ENCODE peak calls at places on chromosomes 11 and 22, in five cellular contexts. One of them, this sample, is unnamed.

GRCh38 chr11:128518493-128519207 is 68.7 kb downstream of the ETS1 start:
- DNase-seq in left ventricle myocardium inferior: no peak
- DNase-seq in thoracic aorta: no peak
- DNase-seq in fibroblast of lung: peak
- DNase-seq in tibial artery: no peak
- DNase-seq in this sample: no peak

GRCh38 chr11:12215192-12215591 is 104.8 kb downstream of the MICAL2 start:
- DNase-seq in left ventricle myocardium inferior: no peak
- DNase-seq in thoracic aorta: no peak
- DNase-seq in fibroblast of lung: no peak
- DNase-seq in tibial artery: no peak
- DNase-seq in this sample: no peak

GRCh38 chr11:99376463-99376862 is 355.7 kb downstream of the CNTN5 start:
- DNase-seq in left ventricle myocardium inferior: no peak
- DNase-seq in thoracic aorta: no peak
- DNase-seq in fibroblast of lung: no peak
- DNase-seq in tibial artery: no peak
- DNase-seq in this sample: no peak

GRCh38 chr11:83278351-83278750 is 7.8 kb downstream of the CCDC90B start:
- DNase-seq in left ventricle myocardium inferior: no peak
- DNase-seq in thoracic aorta: no peak
- DNase-seq in fibroblast of lung: no peak
- DNase-seq in tibial artery: no peak
- DNase-seq in this sample: no peak

GRCh38 chr11:131658952-131659351 is 288.5 kb downstream of the NTM start:
- DNase-seq in left ventricle myocardium inferior: no peak
- DNase-seq in thoracic aorta: no peak
- DNase-seq in fibroblast of lung: no peak
- DNase-seq in tibial artery: no peak
- DNase-seq in this sample: no peak

GRCh38 chr11:118565062-118565461 is 669 bp downstream of the IFT46 start:
- DNase-seq in left ventricle myocardium inferior: peak
- DNase-seq in thoracic aorta: peak
- DNase-seq in fibroblast of lung: peak
- DNase-seq in tibial artery: peak
- DNase-seq in this sample: peak

GRCh38 chr22:45400046-45400445 is 13.4 kb downstream of the SMC1B start:
- DNase-seq in left ventricle myocardium inferior: no peak
- DNase-seq in thoracic aorta: no peak
- DNase-seq in fibroblast of lung: no peak
- DNase-seq in tibial artery: no peak
- DNase-seq in this sample: no peak

GRCh38 chr22:46971141-46971775 is 208.8 kb downstream of the TBC1D22A start:
- DNase-seq in left ventricle myocardium inferior: peak
- DNase-seq in thoracic aorta: no peak
- DNase-seq in fibroblast of lung: peak
- DNase-seq in tibial artery: no peak
- DNase-seq in this sample: peak

GRCh38 chr11:73409431-73409830 is 33.2 kb downstream of the RELT start:
- DNase-seq in left ventricle myocardium inferior: no peak
- DNase-seq in thoracic aorta: no peak
- DNase-seq in fibroblast of lung: no peak
- DNase-seq in tibial artery: no peak
- DNase-seq in this sample: no peak

GRCh38 chr11:107697291-107697690 is 14.6 kb downstream of the SLN start:
- DNase-seq in left ventricle myocardium inferior: no peak
- DNase-seq in thoracic aorta: no peak
- DNase-seq in fibroblast of lung: no peak
- DNase-seq in tibial artery: no peak
- DNase-seq in this sample: no peak

GRCh38 chr22:44797181-44797720 is 44.9 kb downstream of the ARHGAP8 start:
- DNase-seq in left ventricle myocardium inferior: no peak
- DNase-seq in thoracic aorta: no peak
- DNase-seq in fibroblast of lung: no peak
- DNase-seq in tibial artery: no peak
- DNase-seq in this sample: no peak

GRCh38 chr11:2462986-2463765 is 18.4 kb downstream of the KCNQ1 start:
- DNase-seq in left ventricle myocardium inferior: peak
- DNase-seq in thoracic aorta: no peak
- DNase-seq in fibroblast of lung: no peak
- DNase-seq in tibial artery: no peak
- DNase-seq in this sample: peak

GRCh38 chr11:43447124-43447523 is 88.4 kb downstream of the TTC17 start:
- DNase-seq in left ventricle myocardium inferior: no peak
- DNase-seq in thoracic aorta: no peak
- DNase-seq in fibroblast of lung: no peak
- DNase-seq in tibial artery: no peak
- DNase-seq in this sample: no peak

GRCh38 chr11:28268925-28269324 is 160.7 kb downstream of the METTL15 start:
- DNase-seq in left ventricle myocardium inferior: no peak
- DNase-seq in thoracic aorta: no peak
- DNase-seq in fibroblast of lung: no peak
- DNase-seq in tibial artery: no peak
- DNase-seq in this sample: no peak

GRCh38 chr11:134643115-134643514 is 231.1 kb upstream of the B3GAT1 start:
- DNase-seq in left ventricle myocardium inferior: no peak
- DNase-seq in thoracic aorta: no peak
- DNase-seq in fibroblast of lung: no peak
- DNase-seq in tibial artery: no peak
- DNase-seq in this sample: peak

GRCh38 chr22:48428556-48429371 is 1398.9 kb downstream of the BRD1 start:
- DNase-seq in left ventricle myocardium inferior: no peak
- DNase-seq in thoracic aorta: no peak
- DNase-seq in fibroblast of lung: no peak
- DNase-seq in tibial artery: no peak
- DNase-seq in this sample: peak

GRCh38 chr22:23684051-23684450 is 6.8 kb upstream of the RGL4 start:
- DNase-seq in left ventricle myocardium inferior: no peak
- DNase-seq in thoracic aorta: no peak
- DNase-seq in fibroblast of lung: no peak
- DNase-seq in tibial artery: no peak
- DNase-seq in this sample: no peak

GRCh38 chr11:22359295-22359694 is 21.1 kb downstream of the SLC17A6 start:
- DNase-seq in left ventricle myocardium inferior: no peak
- DNase-seq in thoracic aorta: no peak
- DNase-seq in fibroblast of lung: no peak
- DNase-seq in tibial artery: no peak
- DNase-seq in this sample: no peak

GRCh38 chr11:8870461-8871282 is 40.3 kb upstream of the AKIP1 start:
- DNase-seq in left ventricle myocardium inferior: peak
- DNase-seq in thoracic aorta: no peak
- DNase-seq in fibroblast of lung: peak
- DNase-seq in tibial artery: peak
- DNase-seq in this sample: peak

GRCh38 chr11:70627219-70627618 is 228.9 kb downstream of the CTTN start:
- DNase-seq in left ventricle myocardium inferior: no peak
- DNase-seq in thoracic aorta: no peak
- DNase-seq in fibroblast of lung: no peak
- DNase-seq in tibial artery: no peak
- DNase-seq in this sample: no peak

GRCh38 chr22:39316440-39317083 is 2.9 kb downstream of the RPL3 start:
- DNase-seq in left ventricle myocardium inferior: peak
- DNase-seq in thoracic aorta: no peak
- DNase-seq in fibroblast of lung: peak
- DNase-seq in tibial artery: peak
- DNase-seq in this sample: no peak

GRCh38 chr11:116114198-116114651 is 610.0 kb upstream of the CADM1 start:
- DNase-seq in left ventricle myocardium inferior: no peak
- DNase-seq in thoracic aorta: no peak
- DNase-seq in fibroblast of lung: no peak
- DNase-seq in tibial artery: no peak
- DNase-seq in this sample: peak

GRCh38 chr11:2533642-2534115 is 88.9 kb downstream of the KCNQ1 start:
- DNase-seq in left ventricle myocardium inferior: peak
- DNase-seq in thoracic aorta: no peak
- DNase-seq in fibroblast of lung: peak
- DNase-seq in tibial artery: peak
- DNase-seq in this sample: no peak

GRCh38 chr11:1874406-1875092 is 17.1 kb downstream of the PRR33 start:
- DNase-seq in left ventricle myocardium inferior: peak
- DNase-seq in thoracic aorta: no peak
- DNase-seq in fibroblast of lung: no peak
- DNase-seq in tibial artery: no peak
- DNase-seq in this sample: no peak

GRCh38 chr11:101909087-101909486 is 5.7 kb upstream of the CEP126 start:
- DNase-seq in left ventricle myocardium inferior: no peak
- DNase-seq in thoracic aorta: no peak
- DNase-seq in fibroblast of lung: no peak
- DNase-seq in tibial artery: no peak
- DNase-seq in this sample: no peak

GRCh38 chr22:24878969-24879368 is 67.5 kb downstream of the LHFPL7 start:
- DNase-seq in left ventricle myocardium inferior: no peak
- DNase-seq in thoracic aorta: no peak
- DNase-seq in fibroblast of lung: no peak
- DNase-seq in tibial artery: no peak
- DNase-seq in this sample: no peak

GRCh38 chr22:50730013-50730891 is 7.8 kb upstream of the ACR start:
- DNase-seq in left ventricle myocardium inferior: peak
- DNase-seq in thoracic aorta: no peak
- DNase-seq in fibroblast of lung: no peak
- DNase-seq in tibial artery: peak
- DNase-seq in this sample: no peak

GRCh38 chr22:20427104-20427944 is 10.3 kb downstream of the SCARF2 start:
- DNase-seq in left ventricle myocardium inferior: no peak
- DNase-seq in thoracic aorta: no peak
- DNase-seq in fibroblast of lung: no peak
- DNase-seq in tibial artery: no peak
- DNase-seq in this sample: no peak

GRCh38 chr11:37107415-37107814 is 509.4 kb upstream of the RAG2 start:
- DNase-seq in left ventricle myocardium inferior: no peak
- DNase-seq in thoracic aorta: no peak
- DNase-seq in fibroblast of lung: no peak
- DNase-seq in tibial artery: no peak
- DNase-seq in this sample: no peak

GRCh38 chr11:42098075-42098474 is 638.6 kb upstream of the LRRC4C start:
- DNase-seq in left ventricle myocardium inferior: no peak
- DNase-seq in thoracic aorta: no peak
- DNase-seq in fibroblast of lung: no peak
- DNase-seq in tibial artery: no peak
- DNase-seq in this sample: no peak

DNA sequence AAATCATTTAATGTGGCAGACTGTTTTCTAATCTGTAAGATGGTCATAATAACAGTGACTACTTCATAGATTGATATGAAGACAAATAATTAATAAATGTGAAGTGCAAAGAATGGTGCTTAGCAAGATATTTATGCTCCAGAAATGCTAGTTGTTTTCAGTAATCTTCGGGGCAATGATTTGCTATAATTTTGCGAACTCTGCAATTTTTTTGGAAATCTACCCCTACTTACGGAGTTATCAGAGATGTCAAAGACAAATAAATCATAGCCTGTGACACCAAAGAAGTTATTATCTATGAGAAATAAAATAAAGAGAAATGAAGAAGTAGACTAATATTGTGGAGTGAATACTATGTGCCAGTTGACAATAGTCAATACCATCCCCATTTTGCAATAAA is 634.1 kb upstream of the LRRC4C start:
- DNase-seq in left ventricle myocardium inferior: no peak
- DNase-seq in thoracic aorta: no peak
- DNase-seq in fibroblast of lung: no peak
- DNase-seq in tibial artery: no peak
- DNase-seq in this sample: no peak
- H3K27ac ChIP-seq in left ventricle myocardium inferior: no peak
- H3K27ac ChIP-seq in thoracic aorta: no peak
- H3K27ac ChIP-seq in fibroblast of lung: no peak
- H3K27ac ChIP-seq in tibial artery: no peak
- H3K27ac ChIP-seq in this sample: no peak

GRCh38 chr11:61695917-61696316 is 15.7 kb downstream of the DAGLA start:
- DNase-seq in left ventricle myocardium inferior: peak
- DNase-seq in thoracic aorta: peak
- DNase-seq in fibroblast of lung: peak
- DNase-seq in tibial artery: peak
- DNase-seq in this sample: peak
- H3K4me3 ChIP-seq in left ventricle myocardium inferior: peak
- H3K4me3 ChIP-seq in thoracic aorta: peak
- H3K4me3 ChIP-seq in fibroblast of lung: no peak
- H3K4me3 ChIP-seq in tibial artery: peak
- H3K4me3 ChIP-seq in this sample: peak

DNA sequence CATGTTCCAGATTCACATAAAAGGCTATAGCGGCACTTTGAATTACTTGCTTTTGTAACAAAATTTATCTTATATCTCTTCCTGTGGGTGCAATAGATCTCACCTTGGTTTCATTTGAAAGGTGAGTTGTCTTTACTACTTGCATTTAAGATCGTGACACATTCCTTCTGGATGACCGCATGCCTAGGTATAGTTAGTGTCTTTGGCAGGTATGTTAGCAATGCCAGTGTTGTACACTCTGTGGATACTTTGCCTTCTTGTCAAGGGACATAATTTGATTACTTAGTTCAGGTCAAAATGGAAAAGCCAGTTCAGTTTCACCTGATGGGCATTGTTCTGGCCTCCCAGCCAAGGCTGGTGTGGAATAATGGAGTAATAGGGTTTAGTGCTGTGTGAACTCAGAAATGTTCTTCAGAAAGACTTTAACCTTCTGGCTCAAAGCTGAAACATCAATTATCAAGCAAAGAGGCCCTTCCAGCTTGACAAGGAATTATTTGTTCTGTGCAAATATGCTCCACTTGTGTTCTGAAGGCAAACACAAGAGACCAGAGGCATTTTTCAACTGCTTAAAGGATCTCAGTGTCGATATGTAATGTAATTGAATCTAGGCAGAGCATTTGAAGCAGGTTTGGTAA is 64.6 kb downstream of the AMOTL1 start:
- DNase-seq in left ventricle myocardium inferior: no peak
- DNase-seq in thoracic aorta: no peak
- DNase-seq in fibroblast of lung: no peak
- DNase-seq in tibial artery: no peak
- DNase-seq in this sample: no peak
- TF ChIP-seq CTCF in left ventricle myocardium inferior: no peak
- TF ChIP-seq CTCF in thoracic aorta: no peak
- TF ChIP-seq CTCF in fibroblast of lung: no peak
- TF ChIP-seq CTCF in tibial artery: no peak
- TF ChIP-seq CTCF in this sample: no peak

DNA sequence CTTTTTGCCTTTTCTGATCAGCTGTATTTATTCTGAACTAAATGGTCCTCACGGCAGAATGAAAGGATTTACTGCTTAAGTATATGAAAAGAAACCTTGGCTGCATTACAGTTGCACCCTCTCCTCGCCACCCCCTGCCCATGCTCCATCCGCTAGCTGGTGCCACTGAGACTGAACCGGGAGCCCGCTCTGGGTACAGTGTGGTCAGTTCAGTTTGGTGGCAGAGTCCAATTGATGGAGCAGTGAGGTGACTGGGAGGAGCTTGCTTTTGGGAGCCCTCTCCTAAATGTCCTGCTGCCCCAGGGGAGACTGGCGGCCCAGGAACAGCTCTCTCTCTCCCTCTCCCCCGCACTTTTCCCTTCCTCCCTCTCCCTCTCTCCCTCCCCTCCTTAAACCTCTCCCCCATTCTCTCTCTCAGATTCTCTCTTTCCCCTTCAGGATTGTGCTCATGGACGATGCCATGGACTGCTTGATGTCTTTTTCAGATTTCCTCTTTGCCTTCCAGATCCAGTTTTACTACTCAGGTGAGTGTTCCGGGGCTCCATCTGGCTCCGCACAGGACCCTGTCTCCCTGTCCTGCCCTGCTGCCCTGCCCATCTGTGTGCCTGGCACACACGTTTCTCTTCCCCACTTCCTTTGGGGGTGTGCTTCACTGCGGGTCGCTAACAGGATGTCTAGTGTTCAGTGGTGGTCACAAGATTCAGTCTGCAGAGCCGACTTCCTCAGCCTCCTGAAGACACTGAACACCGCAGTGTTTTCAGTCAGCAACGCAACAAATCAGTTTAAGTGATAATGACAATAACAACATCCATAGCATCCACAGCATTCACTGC is 21.7 kb downstream of the ARFGAP2 start:
- DNase-seq in left ventricle myocardium inferior: no peak
- DNase-seq in thoracic aorta: no peak
- DNase-seq in fibroblast of lung: no peak
- DNase-seq in tibial artery: no peak
- DNase-seq in this sample: no peak
- H3K27ac ChIP-seq in left ventricle myocardium inferior: no peak
- H3K27ac ChIP-seq in thoracic aorta: no peak
- H3K27ac ChIP-seq in fibroblast of lung: no peak
- H3K27ac ChIP-seq in tibial artery: no peak
- H3K27ac ChIP-seq in this sample: no peak